ENCODE peak calls at places on chromosomes 6 and 20, in nine cellular contexts. U is non-pigmented ciliary epithelial cell; B is stimulated activated CD4-positive, alpha-beta T cell treated with anti-CD3 and anti-CD28 coated beads, Interleukin-15, amount 100 ng/mL, for 1 hour; V is esophagus muscularis mucosa; P is Peyer's patch; W is SK-N-SH; A is GM06990; J is uterus; X is IMR-90. D is an unnamed sample.

GRCh38 chr20:15603501-15603900 is 969.7 kb downstream of the KIF16B start:
- DNase-seq in P (no peak), A (no peak), V (no peak), J (no peak), X (no peak), B (no peak), W (no peak), U (no peak), D (no peak)

GRCh38 chr20:21090112-21090737 is 15.9 kb downstream of the LINC00237 start:
- DNase-seq in V (peak), U (no peak), X (no peak), B (no peak), J (no peak), W (no peak), A (no peak), P (no peak), D (no peak)

GRCh38 chr6:58198301-58198700 is 880.9 kb downstream of the PRIM2 start:
- DNase-seq in U (no peak), X (no peak), P (no peak), V (no peak), A (no peak), J (no peak), B (no peak), W (no peak), D (no peak)

GRCh38 chr6:102764317-102764716 is 1370.8 kb downstream of the GRIK2 start:
- DNase-seq in P (no peak), J (no peak), V (no peak), A (no peak), W (no peak), U (no peak), B (no peak), X (no peak), D (no peak)

GRCh38 chr6:80520195-80520594 is 413.7 kb downstream of the BCKDHB start:
- DNase-seq in X (peak), J (no peak), P (no peak), W (no peak), B (no peak), A (peak), U (no peak), V (no peak), D (no peak)

GRCh38 chr20:33250666-33251065 is 14.9 kb downstream of the BPIFA1 start:
- DNase-seq in A (no peak), X (no peak), W (no peak), J (no peak), P (no peak), V (no peak), U (no peak), B (no peak), D (no peak)

GRCh38 chr6:89082439-89082838 is 1.9 kb downstream of the PNRC1 start:
- DNase-seq in J (no peak), V (peak), P (no peak), X (peak), U (no peak), B (no peak), A (no peak), W (no peak), D (peak)

GRCh38 chr6:148530394-148530923 is 187.8 kb downstream of the SASH1 start:
- DNase-seq in V (peak), W (no peak), B (no peak), J (no peak), P (no peak), X (peak), U (peak), A (no peak), D (peak)

GRCh38 chr6:15987569-15987968 is 141.3 kb upstream of the MYLIP start:
- DNase-seq in U (no peak), W (no peak), A (no peak), X (peak), V (no peak), P (no peak), J (no peak), B (no peak), D (no peak)

GRCh38 chr20:11375368-11375767 is 542.3 kb upstream of the BTBD3 start:
- DNase-seq in W (no peak), U (no peak), J (no peak), V (no peak), P (no peak), X (no peak), A (no peak), B (no peak), D (no peak)

GRCh38 chr6:73968358-73968757 is 272.4 kb downstream of the CD109 start:
- DNase-seq in J (no peak), X (peak), W (no peak), V (no peak), P (no peak), U (no peak), A (no peak), B (no peak), D (no peak)

GRCh38 chr6:167799033-167799933 is 27.4 kb upstream of the AFDN start:
- DNase-seq in V (peak), A (no peak), X (no peak), B (no peak), J (no peak), P (no peak), U (no peak), W (peak), D (no peak)

GRCh38 chr20:51496964-51497363 is 45.6 kb downstream of the NFATC2 start:
- DNase-seq in U (no peak), P (no peak), W (no peak), B (no peak), X (no peak), J (no peak), A (no peak), V (no peak), D (no peak)

GRCh38 chr20:24672886-24673677 is 203.7 kb downstream of the SYNDIG1 start:
- DNase-seq in A (no peak), J (no peak), P (no peak), U (peak), B (no peak), X (peak), V (no peak), W (no peak), D (no peak)

GRCh38 chr6:30740993-30741784 is 1.3 kb downstream of the FLOT1 start:
- DNase-seq in U (no peak), X (peak), J (no peak), V (no peak), W (no peak), B (no peak), P (no peak), A (no peak), D (no peak)

GRCh38 chr20:62123450-62124118 is 1.3 kb downstream of the LSM14B start:
- DNase-seq in U (no peak), W (no peak), P (no peak), A (no peak), J (no peak), X (peak), V (no peak), B (no peak), D (no peak)

GRCh38 chr6:22146581-22147468 is 150.0 kb downstream of the PRL start:
- DNase-seq in V (no peak), J (peak), B (no peak), P (no peak), U (no peak), X (no peak), A (no peak), W (peak), D (no peak)

GRCh38 chr20:63074631-63075030 is 67.9 kb upstream of the BHLHE23 start:
- DNase-seq in B (no peak), J (no peak), V (no peak), X (no peak), P (peak), A (no peak), W (no peak), U (no peak), D (no peak)

GRCh38 chr6:136571065-136571464 is 20.8 kb upstream of the MAP7 start:
- DNase-seq in U (no peak), X (no peak), W (no peak), V (no peak), J (no peak), P (no peak), A (no peak), B (no peak), D (no peak)

D was measured in GM13977.